ENCODE peak calls at places on chromosomes 12 and 14, in seven cellular contexts. One of them, this sample, is unnamed.

GRCh38 chr12:15855646-15856045 is 26.5 kb upstream of the STRAP start:
- DNase-seq in stimulated activated CD4-positive, alpha-beta T cell treated with anti-CD3 and anti-CD28 coated beads, Interleukin-1b, Interleukin-23, amount 100 ng/mL, for 24 hours: no peak
- DNase-seq in nephron progenitor cell: no peak
- DNase-seq in T-helper 2 cell: no peak
- DNase-seq in retina: no peak
- DNase-seq in left cardiac atrium: no peak
- DNase-seq in ovary: no peak
- DNase-seq in this sample: peak; percentile 68

GRCh38 chr14:92489394-92490238 is 24.0 kb upstream of the RIN3 start:
- DNase-seq in stimulated activated CD4-positive, alpha-beta T cell treated with anti-CD3 and anti-CD28 coated beads, Interleukin-1b, Interleukin-23, amount 100 ng/mL, for 24 hours: no peak
- DNase-seq in nephron progenitor cell: no peak
- DNase-seq in T-helper 2 cell: no peak
- DNase-seq in retina: no peak
- DNase-seq in left cardiac atrium: no peak
- DNase-seq in ovary: no peak
- DNase-seq in this sample: no peak

GRCh38 chr12:50558970-50559369 is 54.2 kb downstream of the DIP2B start:
- DNase-seq in stimulated activated CD4-positive, alpha-beta T cell treated with anti-CD3 and anti-CD28 coated beads, Interleukin-1b, Interleukin-23, amount 100 ng/mL, for 24 hours: no peak
- DNase-seq in nephron progenitor cell: no peak
- DNase-seq in T-helper 2 cell: no peak
- DNase-seq in retina: no peak
- DNase-seq in left cardiac atrium: no peak
- DNase-seq in ovary: no peak
- DNase-seq in this sample: no peak

GRCh38 chr12:11656550-11656949 is 7.1 kb downstream of the ETV6 start:
- DNase-seq in stimulated activated CD4-positive, alpha-beta T cell treated with anti-CD3 and anti-CD28 coated beads, Interleukin-1b, Interleukin-23, amount 100 ng/mL, for 24 hours: no peak
- DNase-seq in nephron progenitor cell: no peak
- DNase-seq in T-helper 2 cell: no peak
- DNase-seq in retina: no peak
- DNase-seq in left cardiac atrium: no peak
- DNase-seq in ovary: no peak
- DNase-seq in this sample: no peak

GRCh38 chr12:57803317-57803893 is 15.1 kb downstream of the AVIL start:
- DNase-seq in stimulated activated CD4-positive, alpha-beta T cell treated with anti-CD3 and anti-CD28 coated beads, Interleukin-1b, Interleukin-23, amount 100 ng/mL, for 24 hours: no peak
- DNase-seq in nephron progenitor cell: peak; percentile 59
- DNase-seq in T-helper 2 cell: peak; percentile 22
- DNase-seq in retina: no peak
- DNase-seq in left cardiac atrium: peak; percentile 45
- DNase-seq in ovary: no peak
- DNase-seq in this sample: peak; percentile 54

GRCh38 chr12:14629832-14630688 is 62.4 kb upstream of the PLBD1 start:
- DNase-seq in stimulated activated CD4-positive, alpha-beta T cell treated with anti-CD3 and anti-CD28 coated beads, Interleukin-1b, Interleukin-23, amount 100 ng/mL, for 24 hours: peak; percentile 46
- DNase-seq in nephron progenitor cell: peak; percentile 74
- DNase-seq in T-helper 2 cell: peak; percentile 65
- DNase-seq in retina: peak; percentile 72
- DNase-seq in left cardiac atrium: peak; percentile 60
- DNase-seq in ovary: peak; percentile 13
- DNase-seq in this sample: peak; percentile 75

GRCh38 chr12:76024102-76024781 is 7.3 kb downstream of the PHLDA1 start:
- DNase-seq in stimulated activated CD4-positive, alpha-beta T cell treated with anti-CD3 and anti-CD28 coated beads, Interleukin-1b, Interleukin-23, amount 100 ng/mL, for 24 hours: no peak
- DNase-seq in nephron progenitor cell: no peak
- DNase-seq in T-helper 2 cell: no peak
- DNase-seq in retina: no peak
- DNase-seq in left cardiac atrium: no peak
- DNase-seq in ovary: no peak
- DNase-seq in this sample: no peak

GRCh38 chr14:21902561-21903199 is 229.1 kb upstream of the OR4E1 start:
- DNase-seq in stimulated activated CD4-positive, alpha-beta T cell treated with anti-CD3 and anti-CD28 coated beads, Interleukin-1b, Interleukin-23, amount 100 ng/mL, for 24 hours: no peak
- DNase-seq in nephron progenitor cell: peak; percentile 16
- DNase-seq in T-helper 2 cell: peak; percentile 56
- DNase-seq in retina: no peak
- DNase-seq in left cardiac atrium: no peak
- DNase-seq in ovary: no peak
- DNase-seq in this sample: no peak

GRCh38 chr12:5586201-5586600 is 154.3 kb downstream of the NTF3 start:
- DNase-seq in stimulated activated CD4-positive, alpha-beta T cell treated with anti-CD3 and anti-CD28 coated beads, Interleukin-1b, Interleukin-23, amount 100 ng/mL, for 24 hours: no peak
- DNase-seq in nephron progenitor cell: no peak
- DNase-seq in T-helper 2 cell: no peak
- DNase-seq in retina: no peak
- DNase-seq in left cardiac atrium: no peak
- DNase-seq in ovary: no peak
- DNase-seq in this sample: no peak

GRCh38 chr14:92247347-92247746 is 75.6 kb upstream of the SLC24A4 start:
- DNase-seq in stimulated activated CD4-positive, alpha-beta T cell treated with anti-CD3 and anti-CD28 coated beads, Interleukin-1b, Interleukin-23, amount 100 ng/mL, for 24 hours: no peak
- DNase-seq in nephron progenitor cell: no peak
- DNase-seq in T-helper 2 cell: no peak
- DNase-seq in retina: no peak
- DNase-seq in left cardiac atrium: no peak
- DNase-seq in ovary: no peak
- DNase-seq in this sample: no peak

GRCh38 chr12:11763760-11764520 is 114.5 kb downstream of the ETV6 start:
- DNase-seq in stimulated activated CD4-positive, alpha-beta T cell treated with anti-CD3 and anti-CD28 coated beads, Interleukin-1b, Interleukin-23, amount 100 ng/mL, for 24 hours: no peak
- DNase-seq in nephron progenitor cell: no peak
- DNase-seq in T-helper 2 cell: no peak
- DNase-seq in retina: no peak
- DNase-seq in left cardiac atrium: no peak
- DNase-seq in ovary: no peak
- DNase-seq in this sample: peak; percentile 81

GRCh38 chr12:613996-614726 is 49.1 kb downstream of the NINJ2 start:
- DNase-seq in stimulated activated CD4-positive, alpha-beta T cell treated with anti-CD3 and anti-CD28 coated beads, Interleukin-1b, Interleukin-23, amount 100 ng/mL, for 24 hours: no peak
- DNase-seq in nephron progenitor cell: no peak
- DNase-seq in T-helper 2 cell: peak; percentile 38
- DNase-seq in retina: peak; percentile 36
- DNase-seq in left cardiac atrium: no peak
- DNase-seq in ovary: no peak
- DNase-seq in this sample: peak; percentile 22

GRCh38 chr12:2754208-2754607 is 40.6 kb upstream of the FKBP4 start:
- DNase-seq in stimulated activated CD4-positive, alpha-beta T cell treated with anti-CD3 and anti-CD28 coated beads, Interleukin-1b, Interleukin-23, amount 100 ng/mL, for 24 hours: no peak
- DNase-seq in nephron progenitor cell: no peak
- DNase-seq in T-helper 2 cell: no peak
- DNase-seq in retina: no peak
- DNase-seq in left cardiac atrium: no peak
- DNase-seq in ovary: no peak
- DNase-seq in this sample: no peak

GRCh38 chr12:81084848-81085350 is 7.0 kb downstream of the ACSS3 start:
- DNase-seq in stimulated activated CD4-positive, alpha-beta T cell treated with anti-CD3 and anti-CD28 coated beads, Interleukin-1b, Interleukin-23, amount 100 ng/mL, for 24 hours: no peak
- DNase-seq in nephron progenitor cell: no peak
- DNase-seq in T-helper 2 cell: no peak
- DNase-seq in retina: no peak
- DNase-seq in left cardiac atrium: no peak
- DNase-seq in ovary: no peak
- DNase-seq in this sample: peak; percentile 38

GRCh38 chr12:131088701-131089525 is 135.2 kb downstream of the ADGRD1 start:
- DNase-seq in stimulated activated CD4-positive, alpha-beta T cell treated with anti-CD3 and anti-CD28 coated beads, Interleukin-1b, Interleukin-23, amount 100 ng/mL, for 24 hours: no peak
- DNase-seq in nephron progenitor cell: no peak
- DNase-seq in T-helper 2 cell: no peak
- DNase-seq in retina: no peak
- DNase-seq in left cardiac atrium: no peak
- DNase-seq in ovary: peak; percentile 8
- DNase-seq in this sample: no peak

GRCh38 chr14:51283402-51283825 is 43.4 kb downstream of the TMX1 start:
- DNase-seq in stimulated activated CD4-positive, alpha-beta T cell treated with anti-CD3 and anti-CD28 coated beads, Interleukin-1b, Interleukin-23, amount 100 ng/mL, for 24 hours: no peak
- DNase-seq in nephron progenitor cell: peak; percentile 17
- DNase-seq in T-helper 2 cell: peak; percentile 42
- DNase-seq in retina: peak; percentile 63
- DNase-seq in left cardiac atrium: no peak
- DNase-seq in ovary: no peak
- DNase-seq in this sample: peak; percentile 93

GRCh38 chr12:43063642-43064041 is 474.1 kb upstream of the PRICKLE1 start:
- DNase-seq in stimulated activated CD4-positive, alpha-beta T cell treated with anti-CD3 and anti-CD28 coated beads, Interleukin-1b, Interleukin-23, amount 100 ng/mL, for 24 hours: no peak
- DNase-seq in nephron progenitor cell: no peak
- DNase-seq in T-helper 2 cell: no peak
- DNase-seq in retina: no peak
- DNase-seq in left cardiac atrium: no peak
- DNase-seq in ovary: no peak
- DNase-seq in this sample: peak; percentile 64

GRCh38 chr12:120369476-120370342 is 745 bp upstream of the MSI1 start:
- DNase-seq in stimulated activated CD4-positive, alpha-beta T cell treated with anti-CD3 and anti-CD28 coated beads, Interleukin-1b, Interleukin-23, amount 100 ng/mL, for 24 hours: no peak
- DNase-seq in nephron progenitor cell: peak; percentile 30
- DNase-seq in T-helper 2 cell: no peak
- DNase-seq in retina: peak; percentile 42
- DNase-seq in left cardiac atrium: no peak
- DNase-seq in ovary: no peak
- DNase-seq in this sample: no peak

GRCh38 chr14:69660344-69661193 is 49.2 kb downstream of the SUSD6 start:
- DNase-seq in stimulated activated CD4-positive, alpha-beta T cell treated with anti-CD3 and anti-CD28 coated beads, Interleukin-1b, Interleukin-23, amount 100 ng/mL, for 24 hours: no peak
- DNase-seq in nephron progenitor cell: no peak
- DNase-seq in T-helper 2 cell: peak; percentile 71
- DNase-seq in retina: no peak
- DNase-seq in left cardiac atrium: no peak
- DNase-seq in ovary: no peak
- DNase-seq in this sample: no peak

GRCh38 chr12:111363578-111363977 is 5.3 kb downstream of the PHETA1 start:
- DNase-seq in stimulated activated CD4-positive, alpha-beta T cell treated with anti-CD3 and anti-CD28 coated beads, Interleukin-1b, Interleukin-23, amount 100 ng/mL, for 24 hours: no peak
- DNase-seq in nephron progenitor cell: no peak
- DNase-seq in T-helper 2 cell: no peak
- DNase-seq in retina: no peak
- DNase-seq in left cardiac atrium: no peak
- DNase-seq in ovary: no peak
- DNase-seq in this sample: peak; percentile 38

GRCh38 chr12:116595186-116595585 is 36.0 kb downstream of the MAP1LC3B2 start:
- DNase-seq in stimulated activated CD4-positive, alpha-beta T cell treated with anti-CD3 and anti-CD28 coated beads, Interleukin-1b, Interleukin-23, amount 100 ng/mL, for 24 hours: no peak
- DNase-seq in nephron progenitor cell: no peak
- DNase-seq in T-helper 2 cell: no peak
- DNase-seq in retina: no peak
- DNase-seq in left cardiac atrium: no peak
- DNase-seq in ovary: peak; percentile 50
- DNase-seq in this sample: no peak

GRCh38 chr12:113933201-113933786 is 32.8 kb downstream of the RBM19 start:
- DNase-seq in stimulated activated CD4-positive, alpha-beta T cell treated with anti-CD3 and anti-CD28 coated beads, Interleukin-1b, Interleukin-23, amount 100 ng/mL, for 24 hours: no peak
- DNase-seq in nephron progenitor cell: peak; percentile 38
- DNase-seq in T-helper 2 cell: no peak
- DNase-seq in retina: peak; percentile 74
- DNase-seq in left cardiac atrium: peak; percentile 54
- DNase-seq in ovary: peak; percentile 83
- DNase-seq in this sample: peak; percentile 78

GRCh38 chr14:92397140-92397815 is 74.3 kb downstream of the SLC24A4 start:
- DNase-seq in stimulated activated CD4-positive, alpha-beta T cell treated with anti-CD3 and anti-CD28 coated beads, Interleukin-1b, Interleukin-23, amount 100 ng/mL, for 24 hours: no peak
- DNase-seq in nephron progenitor cell: no peak
- DNase-seq in T-helper 2 cell: no peak
- DNase-seq in retina: no peak
- DNase-seq in left cardiac atrium: no peak
- DNase-seq in ovary: no peak
- DNase-seq in this sample: peak; percentile 17

GRCh38 chr14:96852823-96853422 is 55.7 kb downstream of the VRK1 start:
- DNase-seq in stimulated activated CD4-positive, alpha-beta T cell treated with anti-CD3 and anti-CD28 coated beads, Interleukin-1b, Interleukin-23, amount 100 ng/mL, for 24 hours: no peak
- DNase-seq in nephron progenitor cell: peak; percentile 6
- DNase-seq in T-helper 2 cell: peak; percentile 63
- DNase-seq in retina: no peak
- DNase-seq in left cardiac atrium: no peak
- DNase-seq in ovary: no peak
- DNase-seq in this sample: peak; percentile 69

GRCh38 chr14:76056128-76056527 is 70.6 kb downstream of the IFT43 start:
- DNase-seq in stimulated activated CD4-positive, alpha-beta T cell treated with anti-CD3 and anti-CD28 coated beads, Interleukin-1b, Interleukin-23, amount 100 ng/mL, for 24 hours: no peak
- DNase-seq in nephron progenitor cell: no peak
- DNase-seq in T-helper 2 cell: no peak
- DNase-seq in retina: no peak
- DNase-seq in left cardiac atrium: no peak
- DNase-seq in ovary: no peak
- DNase-seq in this sample: peak; percentile 16

GRCh38 chr12:66693901-66694513 is 15.1 kb upstream of the GRIP1 start:
- DNase-seq in stimulated activated CD4-positive, alpha-beta T cell treated with anti-CD3 and anti-CD28 coated beads, Interleukin-1b, Interleukin-23, amount 100 ng/mL, for 24 hours: no peak
- DNase-seq in nephron progenitor cell: peak; percentile 16
- DNase-seq in T-helper 2 cell: peak; percentile 62
- DNase-seq in retina: peak; percentile 42
- DNase-seq in left cardiac atrium: peak; percentile 24
- DNase-seq in ovary: no peak
- DNase-seq in this sample: peak; percentile 66

GRCh38 chr12:76375939-76376338 is 27.7 kb upstream of the BBS10 start:
- DNase-seq in stimulated activated CD4-positive, alpha-beta T cell treated with anti-CD3 and anti-CD28 coated beads, Interleukin-1b, Interleukin-23, amount 100 ng/mL, for 24 hours: no peak
- DNase-seq in nephron progenitor cell: no peak
- DNase-seq in T-helper 2 cell: peak; percentile 10
- DNase-seq in retina: no peak
- DNase-seq in left cardiac atrium: no peak
- DNase-seq in ovary: no peak
- DNase-seq in this sample: peak; percentile 4

GRCh38 chr14:101152855-101153254 is 249.3 kb upstream of the RTL1 start:
- DNase-seq in stimulated activated CD4-positive, alpha-beta T cell treated with anti-CD3 and anti-CD28 coated beads, Interleukin-1b, Interleukin-23, amount 100 ng/mL, for 24 hours: no peak
- DNase-seq in nephron progenitor cell: no peak
- DNase-seq in T-helper 2 cell: no peak
- DNase-seq in retina: no peak
- DNase-seq in left cardiac atrium: no peak
- DNase-seq in ovary: no peak
- DNase-seq in this sample: no peak

GRCh38 chr12:47361389-47362031 is 281.8 kb upstream of the AMIGO2 start:
- DNase-seq in stimulated activated CD4-positive, alpha-beta T cell treated with anti-CD3 and anti-CD28 coated beads, Interleukin-1b, Interleukin-23, amount 100 ng/mL, for 24 hours: peak; percentile 50
- DNase-seq in nephron progenitor cell: no peak
- DNase-seq in T-helper 2 cell: peak; percentile 82
- DNase-seq in retina: no peak
- DNase-seq in left cardiac atrium: no peak
- DNase-seq in ovary: peak; percentile 46
- DNase-seq in this sample: peak; percentile 57

GRCh38 chr12:112305951-112306350 is 76.3 kb downstream of the HECTD4 start:
- DNase-seq in stimulated activated CD4-positive, alpha-beta T cell treated with anti-CD3 and anti-CD28 coated beads, Interleukin-1b, Interleukin-23, amount 100 ng/mL, for 24 hours: no peak
- DNase-seq in nephron progenitor cell: no peak
- DNase-seq in T-helper 2 cell: no peak
- DNase-seq in retina: no peak
- DNase-seq in left cardiac atrium: no peak
- DNase-seq in ovary: no peak
- DNase-seq in this sample: no peak

GRCh38 chr14:63901434-63902085 is 48.8 kb downstream of the SYNE2 start:
- DNase-seq in stimulated activated CD4-positive, alpha-beta T cell treated with anti-CD3 and anti-CD28 coated beads, Interleukin-1b, Interleukin-23, amount 100 ng/mL, for 24 hours: no peak
- DNase-seq in nephron progenitor cell: no peak
- DNase-seq in T-helper 2 cell: no peak
- DNase-seq in retina: no peak
- DNase-seq in left cardiac atrium: no peak
- DNase-seq in ovary: no peak
- DNase-seq in this sample: peak; percentile 90

GRCh38 chr14:90295870-90296516 is 35.7 kb downstream of the NRDE2 start:
- DNase-seq in stimulated activated CD4-positive, alpha-beta T cell treated with anti-CD3 and anti-CD28 coated beads, Interleukin-1b, Interleukin-23, amount 100 ng/mL, for 24 hours: no peak
- DNase-seq in nephron progenitor cell: no peak
- DNase-seq in T-helper 2 cell: no peak
- DNase-seq in retina: no peak
- DNase-seq in left cardiac atrium: no peak
- DNase-seq in ovary: no peak
- DNase-seq in this sample: peak; percentile 76

GRCh38 chr14:70754989-70755388 is 54.3 kb downstream of the MAP3K9 start:
- DNase-seq in stimulated activated CD4-positive, alpha-beta T cell treated with anti-CD3 and anti-CD28 coated beads, Interleukin-1b, Interleukin-23, amount 100 ng/mL, for 24 hours: no peak
- DNase-seq in nephron progenitor cell: no peak
- DNase-seq in T-helper 2 cell: no peak
- DNase-seq in retina: no peak
- DNase-seq in left cardiac atrium: no peak
- DNase-seq in ovary: no peak
- DNase-seq in this sample: no peak

GRCh38 chr14:23538785-23539184 is 12.8 kb downstream of the ZFHX2 start:
- DNase-seq in stimulated activated CD4-positive, alpha-beta T cell treated with anti-CD3 and anti-CD28 coated beads, Interleukin-1b, Interleukin-23, amount 100 ng/mL, for 24 hours: no peak
- DNase-seq in nephron progenitor cell: peak; percentile 66
- DNase-seq in T-helper 2 cell: no peak
- DNase-seq in retina: peak; percentile 37
- DNase-seq in left cardiac atrium: no peak
- DNase-seq in ovary: no peak
- DNase-seq in this sample: no peak